ENCODE peak calls at places on chromosomes 2 and 18, in four cellular contexts. C is SK-N-SH, U is K562, L is GM12878. W is an unnamed sample.

GRCh38 chr2:190545082-190545481 is 10.6 kb upstream of the NEMP2 start:
- DNase-seq in C (no peak), U (no peak), L (no peak), W (no peak)

GRCh38 chr2:241820625-241821384 is 11.8 kb downstream of the NEU4 start:
- DNase-seq in C (peak; percentile 50), U (no peak), L (no peak), W (no peak)

GRCh38 chr2:136527560-136527959 is 237.8 kb upstream of the THSD7B start:
- DNase-seq in C (no peak), U (peak; percentile 45), L (no peak), W (peak; percentile 50)

GRCh38 chr2:211157211-211157610 is 600.8 kb downstream of the CPS1 start:
- DNase-seq in C (no peak), U (no peak), L (no peak), W (no peak)

GRCh38 chr18:37483984-37484892 is 81.4 kb downstream of the CELF4 start:
- DNase-seq in C (no peak), U (no peak), L (no peak), W (no peak)

GRCh38 chr18:48942554-48943261 is 8.1 kb downstream of the SMAD7 start:
- DNase-seq in C (no peak), U (no peak), L (no peak), W (no peak)

GRCh38 chr2:64342195-64343099 is 111.5 kb upstream of the LGALSL start:
- DNase-seq in C (no peak), U (no peak), L (no peak), W (no peak)

GRCh38 chr2:110724820-110725219 is 7.6 kb upstream of the ACOXL start:
- DNase-seq in C (no peak), U (no peak), L (no peak), W (no peak)

GRCh38 chr2:60519259-60519863 is 34.1 kb downstream of the BCL11A start:
- DNase-seq in C (no peak), U (no peak), L (no peak), W (no peak)

GRCh38 chr2:6184532-6185302 is 492.5 kb downstream of the SOX11 start:
- DNase-seq in C (peak; percentile 26), U (no peak), L (no peak), W (no peak)

GRCh38 chr2:121043061-121043826 is 241.8 kb downstream of the TFCP2L1 start:
- DNase-seq in C (no peak), U (no peak), L (no peak), W (no peak)

GRCh38 chr2:85605406-85606115 is 3.1 kb upstream of the TMEM150A start:
- DNase-seq in C (no peak), U (no peak), L (no peak), W (no peak)

GRCh38 chr2:3282056-3282998 is 95.3 kb downstream of the EIPR1 start:
- DNase-seq in C (peak; percentile 99), U (no peak), L (no peak), W (no peak)

DNA sequence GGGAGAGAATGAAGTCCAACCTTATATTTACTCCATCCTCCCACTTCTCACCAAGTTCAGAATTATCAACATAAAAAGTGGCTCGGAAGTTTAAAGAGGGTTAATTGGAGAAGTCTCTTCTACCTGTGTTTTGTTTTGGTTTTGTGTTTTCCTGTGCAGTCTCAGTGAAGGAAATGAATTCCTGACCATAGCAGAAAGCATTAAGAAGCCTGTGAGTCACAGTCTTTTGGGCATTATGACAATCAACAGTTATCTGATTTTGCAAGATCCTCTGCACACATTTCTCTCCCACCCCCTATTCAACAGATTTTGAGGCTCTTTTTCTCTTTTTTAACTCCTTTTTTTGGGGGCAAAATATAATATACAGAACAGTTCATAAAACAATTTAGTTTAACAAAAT is 8.6 kb upstream of the RPL37A start:
- DNase-seq in C (no peak), U (no peak), L (no peak), W (no peak)
- TF ChIP-seq USF1 in C (no peak), U (no peak), L (no peak), W (no peak)

GRCh38 chr18:21164746-21165145 is 53.1 kb upstream of the ROCK1 start:
- DNase-seq in C (no peak), U (no peak), L (no peak), W (no peak)

GRCh38 chr18:21162786-21163185 is 51.2 kb upstream of the ROCK1 start:
- DNase-seq in C (no peak), U (no peak), L (no peak), W (no peak)

GRCh38 chr18:21163647-21164625 is 52.3 kb upstream of the ROCK1 start:
- DNase-seq in C (no peak), U (no peak), L (no peak), W (no peak)

GRCh38 chr18:21168880-21169279 is 57.3 kb upstream of the ROCK1 start:
- DNase-seq in C (no peak), U (no peak), L (no peak), W (no peak)

DNA sequence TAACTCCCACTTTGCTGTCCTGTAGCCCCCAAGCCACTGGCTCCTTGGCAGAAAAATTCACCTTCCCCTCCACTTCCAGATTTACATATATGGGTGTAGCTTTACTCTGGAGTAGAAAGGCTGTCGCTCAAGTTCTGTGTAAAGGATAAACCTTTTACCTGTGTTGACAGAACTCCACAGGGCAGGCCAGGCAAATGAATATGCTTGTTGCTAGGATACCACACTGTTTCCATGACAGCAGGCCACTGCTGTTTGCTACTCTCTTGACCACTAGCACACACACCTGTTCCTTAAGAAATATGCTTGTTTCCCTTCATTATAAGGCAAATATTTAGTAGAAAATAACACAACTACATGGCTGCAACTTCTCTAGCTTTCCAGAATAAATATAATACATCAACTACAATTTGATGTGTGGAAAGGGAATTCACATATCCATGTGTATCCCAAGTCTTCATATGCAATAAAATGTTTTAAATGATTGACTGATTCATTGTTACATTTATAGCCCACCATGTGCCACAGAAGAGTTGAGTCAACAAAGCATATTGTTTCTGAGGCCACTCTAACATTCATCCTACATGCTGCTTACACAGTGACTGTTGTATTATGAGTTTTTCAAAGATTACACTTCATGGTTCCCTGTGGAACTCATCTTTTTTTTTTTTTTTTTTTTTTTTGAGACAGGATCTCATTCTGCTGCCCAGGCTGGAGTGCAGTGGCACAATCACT is 56.2 kb upstream of the ROCK1 start:
- DNase-seq in C (no peak), U (no peak), L (no peak), W (peak; percentile 64)
- TF ChIP-seq USF1 in C (no peak), U (no peak), L (no peak), W (no peak)

GRCh38 chr2:133421516-133422324 is 146.5 kb downstream of the NCKAP5 start:
- DNase-seq in C (peak; percentile 8), U (no peak), L (peak; percentile 61), W (no peak)
- TF ChIP-seq USF1 in C (no peak), U (no peak), L (no peak), W (no peak)

DNA sequence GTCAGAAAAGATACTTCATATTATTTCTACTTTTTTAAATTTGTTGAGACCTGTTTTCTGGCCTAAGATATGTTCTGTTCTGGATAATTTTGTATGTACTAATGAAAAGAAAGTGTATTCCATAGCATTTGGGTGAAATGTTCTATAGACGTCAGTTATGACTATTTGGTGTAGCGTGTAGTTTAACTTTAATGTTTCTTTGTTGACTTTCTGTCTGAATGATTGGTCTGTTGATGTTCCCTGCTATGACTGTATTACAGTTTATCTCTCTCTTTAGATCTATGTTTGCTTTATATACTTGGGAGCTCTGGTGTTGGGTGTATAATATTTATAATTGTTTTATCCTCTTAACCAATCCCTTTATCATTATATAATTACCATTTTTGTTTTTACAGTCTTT is 352.4 kb downstream of the PTPRM start:
- DNase-seq in C (no peak), U (no peak), L (no peak), W (no peak)
- TF ChIP-seq USF1 in C (no peak), U (no peak), L (no peak), W (no peak)

DNA sequence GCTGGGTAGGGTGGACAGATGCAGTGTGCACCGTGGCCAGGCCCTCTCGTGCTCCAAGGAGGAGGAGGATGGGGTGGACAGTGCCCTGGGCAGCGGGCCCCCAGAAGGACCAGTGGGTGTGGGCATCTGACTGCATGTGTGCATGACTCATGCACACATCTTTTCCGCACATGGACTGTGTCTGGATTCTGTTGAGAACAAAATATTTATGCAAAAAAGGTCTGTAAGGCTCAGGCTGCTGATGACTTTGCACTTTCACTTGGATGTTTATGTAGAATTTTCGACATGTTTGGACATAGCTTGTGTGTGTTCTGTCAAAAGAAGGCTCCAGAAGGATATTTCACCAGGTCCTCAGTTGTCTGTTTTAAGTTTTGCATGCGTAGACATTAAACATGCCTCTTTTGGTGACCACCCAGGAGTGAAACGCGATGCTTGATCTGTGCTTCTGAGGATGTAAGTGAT is 45.6 kb downstream of the MTCL1 start:
- DNase-seq in C (peak; percentile 38), U (no peak), L (no peak), W (no peak)
- TF ChIP-seq USF1 in C (no peak), U (no peak), L (no peak), W (no peak)

GRCh38 chr2:217114117-217114516 is 254.3 kb upstream of the TNP1 start:
- DNase-seq in C (no peak), U (no peak), L (no peak), W (no peak)
- TF ChIP-seq USF1 in C (no peak), U (no peak), L (no peak), W (no peak)